ENCODE peak calls at places on chromosomes 7 and 10, in five cellular contexts. R is Caco-2, A is hepatic stellate cell, N is NCI-H146, W is GM03348. C is an unnamed sample.

GRCh38 chr10:78470267-78471103 is 436.8 kb downstream of the RPS24 start:
- DNase-seq in R (no peak), A (no peak), N (peak; percentile 95), W (no peak), C (no peak)

GRCh38 chr7:106486331-106486730 is 174.6 kb downstream of the CCDC71L start:
- DNase-seq in R (no peak), A (peak; percentile 6), N (no peak), W (peak; percentile 62), C (no peak)

GRCh38 chr7:57868771-57869483 is 418.9 kb downstream of the ZNF716 start:
- DNase-seq in R (no peak), A (no peak), N (peak; percentile 2), W (peak; percentile 6), C (no peak)

GRCh38 chr7:157335991-157336382 is 817 bp upstream of the DNAJB6 start:
- DNase-seq in R (peak; percentile 41), A (no peak), N (no peak), W (no peak), C (no peak)

GRCh38 chr10:61903991-61904350 is 2.5 kb downstream of the ARID5B start:
- DNase-seq in R (no peak), A (no peak), N (peak; percentile 81), W (no peak), C (peak; percentile 55)

GRCh38 chr7:7103343-7104313 is 78.7 kb upstream of the C1GALT1 start:
- DNase-seq in R (no peak), A (peak; percentile 55), N (peak; percentile 62), W (peak; percentile 77), C (peak; percentile 78)

GRCh38 chr10:10551595-10551994 is 466.1 kb upstream of the CELF2 start:
- DNase-seq in R (no peak), A (no peak), N (peak; percentile 99), W (no peak), C (no peak)

GRCh38 chr10:10138685-10139084 is 879.0 kb upstream of the CELF2 start:
- DNase-seq in R (no peak), A (no peak), N (no peak), W (no peak), C (no peak)

GRCh38 chr10:127035827-127036226 is 130.6 kb downstream of the DOCK1 start:
- DNase-seq in R (no peak), A (no peak), N (no peak), W (no peak), C (no peak)

GRCh38 chr10:18164093-18164492 is 23.9 kb downstream of the CACNB2 start:
- DNase-seq in R (no peak), A (no peak), N (no peak), W (no peak), C (no peak)

GRCh38 chr7:131897016-131897789 is 340.8 kb upstream of the PODXL start:
- DNase-seq in R (no peak), A (no peak), N (no peak), W (peak; percentile 74), C (no peak)

GRCh38 chr7:131145026-131145425 is 182.7 kb upstream of the MKLN1 start:
- DNase-seq in R (no peak), A (no peak), N (no peak), W (no peak), C (no peak)

GRCh38 chr7:36389371-36390198 is at the start of gene ANLN:
- DNase-seq in R (peak; percentile 96), A (peak; percentile 91), N (peak; percentile 95), W (peak; percentile 100), C (peak; percentile 98)

GRCh38 chr7:94351703-94352102 is 43.0 kb upstream of the COL1A2 start:
- DNase-seq in R (no peak), A (no peak), N (no peak), W (no peak), C (no peak)

GRCh38 chr7:44061645-44062179 is 3.7 kb downstream of the PGAM2 start:
- DNase-seq in R (no peak), A (no peak), N (no peak), W (no peak), C (no peak)

GRCh38 chr10:14450041-14450491 is 119.3 kb upstream of the FRMD4A start:
- DNase-seq in R (no peak), A (no peak), N (no peak), W (peak; percentile 19), C (no peak)

GRCh38 chr7:3607847-3608246 is 306.8 kb downstream of the SDK1 start:
- DNase-seq in R (no peak), A (no peak), N (no peak), W (no peak), C (no peak)

GRCh38 chr10:91887075-91887899 is 22.0 kb downstream of the FGFBP3 start:
- DNase-seq in R (peak; percentile 73), A (no peak), N (peak; percentile 89), W (peak; percentile 44), C (no peak)

GRCh38 chr7:6416516-6417145 is 31.1 kb downstream of the DAGLB start:
- DNase-seq in R (no peak), A (no peak), N (no peak), W (no peak), C (peak; percentile 60)

GRCh38 chr10:14665865-14666857 is 108.5 kb downstream of the FAM107B start:
- DNase-seq in R (no peak), A (no peak), N (no peak), W (no peak), C (no peak)